ENCODE peak calls at places on chromosomes 7 and 10, in seven cellular contexts. Z, W, D, J, G, X and S are unnamed samples.

GRCh38 chr7:23373151-23374004 is 74.2 kb downstream of the MALSU1 start:
- DNase-seq in Z (no peak), W (peak), D (peak), J (no peak), G (no peak), X (no peak), S (peak)

GRCh38 chr10:127016331-127016730 is 111.1 kb downstream of the DOCK1 start:
- DNase-seq in Z (no peak), W (no peak), D (no peak), J (no peak), G (no peak), X (no peak), S (no peak)

GRCh38 chr7:95526128-95526738 is 40.5 kb downstream of the ASB4 start:
- DNase-seq in Z (no peak), W (no peak), D (no peak), J (no peak), G (no peak), X (no peak), S (no peak)

GRCh38 chr7:17183630-17184328 is 114.7 kb upstream of the AHR start:
- DNase-seq in Z (no peak), W (no peak), D (no peak), J (no peak), G (no peak), X (no peak), S (no peak)

GRCh38 chr7:21967500-21968099 is 21.9 kb upstream of the CDCA7L start:
- DNase-seq in Z (no peak), W (no peak), D (no peak), J (no peak), G (no peak), X (no peak), S (peak)

GRCh38 chr10:103592186-103593021 is 98.9 kb downstream of the NEURL1 start:
- DNase-seq in Z (peak), W (peak), D (no peak), J (peak), G (peak), X (no peak), S (peak)

GRCh38 chr10:218753-219152 is 83.5 kb downstream of the ZMYND11 start:
- DNase-seq in Z (no peak), W (no peak), D (no peak), J (no peak), G (no peak), X (no peak), S (no peak)

GRCh38 chr10:114408968-114409444 is 4.7 kb upstream of the AFAP1L2 start:
- DNase-seq in Z (no peak), W (no peak), D (no peak), J (no peak), G (no peak), X (no peak), S (no peak)

GRCh38 chr10:25017247-25017590 is 807 bp downstream of the THNSL1 start:
- DNase-seq in Z (peak), W (peak), D (no peak), J (no peak), G (no peak), X (peak), S (no peak)

GRCh38 chr7:832292-832967 is at the start of gene SUN1:
- DNase-seq in Z (no peak), W (peak), D (peak), J (peak), G (no peak), X (no peak), S (peak)

GRCh38 chr10:11425288-11425595 is 186.2 kb downstream of the USP6NL start:
- DNase-seq in Z (no peak), W (no peak), D (no peak), J (no peak), G (no peak), X (no peak), S (no peak)